ENCODE peak calls at places on chromosomes 16 and 17, in five cellular contexts. One of them, this sample, is unnamed.

GRCh38 chr16:66699898-66700297 is 3.4 kb upstream of the CMTM4 start:
- DNase-seq in suprapubic skin: no peak
- DNase-seq in HCT116: no peak
- DNase-seq in ascending aorta: no peak
- DNase-seq in uterus: no peak
- DNase-seq in this sample: no peak

GRCh38 chr17:81523139-81524062 is 4.8 kb upstream of the FSCN2 start:
- DNase-seq in suprapubic skin: no peak
- DNase-seq in HCT116: no peak
- DNase-seq in ascending aorta: no peak
- DNase-seq in uterus: no peak
- DNase-seq in this sample: no peak

GRCh38 chr17:67414130-67414529 is 37.0 kb downstream of the PITPNC1 start:
- DNase-seq in suprapubic skin: no peak
- DNase-seq in HCT116: no peak
- DNase-seq in ascending aorta: no peak
- DNase-seq in uterus: no peak
- DNase-seq in this sample: no peak

GRCh38 chr16:20396846-20397467 is 7.6 kb downstream of the PDILT start:
- DNase-seq in suprapubic skin: no peak
- DNase-seq in HCT116: no peak
- DNase-seq in ascending aorta: no peak
- DNase-seq in uterus: no peak
- DNase-seq in this sample: no peak

GRCh38 chr16:51164167-51164566 is 13.1 kb upstream of the SALL1 start:
- DNase-seq in suprapubic skin: no peak
- DNase-seq in HCT116: no peak
- DNase-seq in ascending aorta: no peak
- DNase-seq in uterus: no peak
- DNase-seq in this sample: no peak

GRCh38 chr16:72590179-72590937 is 418.4 kb upstream of the PMFBP1 start:
- DNase-seq in suprapubic skin: no peak
- DNase-seq in HCT116: no peak
- DNase-seq in ascending aorta: no peak
- DNase-seq in uterus: no peak
- DNase-seq in this sample: no peak

GRCh38 chr17:968812-969766 is 10.5 kb downstream of the NXN start:
- DNase-seq in suprapubic skin: no peak
- DNase-seq in HCT116: peak; percentile 62
- DNase-seq in ascending aorta: no peak
- DNase-seq in uterus: no peak
- DNase-seq in this sample: no peak

GRCh38 chr17:60390881-60391418 is 983 bp downstream of the USP32 start:
- DNase-seq in suprapubic skin: no peak
- DNase-seq in HCT116: no peak
- DNase-seq in ascending aorta: no peak
- DNase-seq in uterus: no peak
- DNase-seq in this sample: no peak

GRCh38 chr17:64767269-64767997 is 105.3 kb upstream of the SMURF2 start:
- DNase-seq in suprapubic skin: peak; percentile 53
- DNase-seq in HCT116: no peak
- DNase-seq in ascending aorta: no peak
- DNase-seq in uterus: no peak
- DNase-seq in this sample: no peak

GRCh38 chr17:7060165-7060890 is 16.4 kb upstream of the SLC16A11 start:
- DNase-seq in suprapubic skin: no peak
- DNase-seq in HCT116: peak; percentile 96
- DNase-seq in ascending aorta: no peak
- DNase-seq in uterus: no peak
- DNase-seq in this sample: no peak

GRCh38 chr17:37551788-37552187 is 57.4 kb downstream of the SYNRG start:
- DNase-seq in suprapubic skin: no peak
- DNase-seq in HCT116: no peak
- DNase-seq in ascending aorta: no peak
- DNase-seq in uterus: no peak
- DNase-seq in this sample: no peak

GRCh38 chr16:87945351-87946042 is 5.7 kb upstream of the BANP start:
- DNase-seq in suprapubic skin: no peak
- DNase-seq in HCT116: peak; percentile 90
- DNase-seq in ascending aorta: no peak
- DNase-seq in uterus: peak; percentile 60
- DNase-seq in this sample: no peak

GRCh38 chr17:9343513-9343912 is 232.1 kb downstream of the STX8 start:
- DNase-seq in suprapubic skin: no peak
- DNase-seq in HCT116: no peak
- DNase-seq in ascending aorta: no peak
- DNase-seq in uterus: peak; percentile 37
- DNase-seq in this sample: no peak

GRCh38 chr16:82824408-82824807 is 197.6 kb downstream of the CDH13 start:
- DNase-seq in suprapubic skin: no peak
- DNase-seq in HCT116: no peak
- DNase-seq in ascending aorta: no peak
- DNase-seq in uterus: no peak
- DNase-seq in this sample: no peak

GRCh38 chr17:73710095-73710592 is 65.9 kb upstream of the SDK2 start:
- DNase-seq in suprapubic skin: no peak
- DNase-seq in HCT116: peak; percentile 67
- DNase-seq in ascending aorta: no peak
- DNase-seq in uterus: no peak
- DNase-seq in this sample: peak; percentile 56

GRCh38 chr16:81817789-81818304 is 38.8 kb downstream of the PLCG2 start:
- DNase-seq in suprapubic skin: no peak
- DNase-seq in HCT116: no peak
- DNase-seq in ascending aorta: no peak
- DNase-seq in uterus: no peak
- DNase-seq in this sample: peak; percentile 72

GRCh38 chr16:73019456-73020362 is 28.2 kb downstream of the ZFHX3 start:
- DNase-seq in suprapubic skin: no peak
- DNase-seq in HCT116: peak; percentile 45
- DNase-seq in ascending aorta: no peak
- DNase-seq in uterus: no peak
- DNase-seq in this sample: no peak

GRCh38 chr17:49575524-49576120 is at the start of gene NXPH3:
- DNase-seq in suprapubic skin: no peak
- DNase-seq in HCT116: no peak
- DNase-seq in ascending aorta: no peak
- DNase-seq in uterus: peak; percentile 76
- DNase-seq in this sample: peak; percentile 67

GRCh38 chr16:68496689-68497088 is 42.4 kb upstream of the ZFP90 start:
- DNase-seq in suprapubic skin: no peak
- DNase-seq in HCT116: no peak
- DNase-seq in ascending aorta: no peak
- DNase-seq in uterus: no peak
- DNase-seq in this sample: no peak

GRCh38 chr16:22370038-22370541 is 4.3 kb downstream of the CDR2 start:
- DNase-seq in suprapubic skin: no peak
- DNase-seq in HCT116: no peak
- DNase-seq in ascending aorta: no peak
- DNase-seq in uterus: no peak
- DNase-seq in this sample: no peak

GRCh38 chr16:67411339-67411738 is 4.9 kb downstream of the ZDHHC1 start:
- DNase-seq in suprapubic skin: no peak
- DNase-seq in HCT116: no peak
- DNase-seq in ascending aorta: no peak
- DNase-seq in uterus: no peak
- DNase-seq in this sample: no peak

GRCh38 chr16:57760357-57761160 is 25.0 kb downstream of the KATNB1 start:
- DNase-seq in suprapubic skin: no peak
- DNase-seq in HCT116: no peak
- DNase-seq in ascending aorta: no peak
- DNase-seq in uterus: no peak
- DNase-seq in this sample: peak; percentile 77

GRCh38 chr17:31511176-31511540 is 119.7 kb downstream of the RAB11FIP4 start:
- DNase-seq in suprapubic skin: no peak
- DNase-seq in HCT116: no peak
- DNase-seq in ascending aorta: no peak
- DNase-seq in uterus: no peak
- DNase-seq in this sample: no peak

GRCh38 chr16:2212362-2213324 is 2.0 kb upstream of the BRICD5 start:
- DNase-seq in suprapubic skin: no peak
- DNase-seq in HCT116: no peak
- DNase-seq in ascending aorta: no peak
- DNase-seq in uterus: no peak
- DNase-seq in this sample: peak; percentile 77

GRCh38 chr16:70608516-70608915 is 37.8 kb upstream of the IL34 start:
- DNase-seq in suprapubic skin: no peak
- DNase-seq in HCT116: no peak
- DNase-seq in ascending aorta: no peak
- DNase-seq in uterus: no peak
- DNase-seq in this sample: peak; percentile 30

GRCh38 chr17:4908301-4908700 is 5.4 kb upstream of the CHRNE start:
- DNase-seq in suprapubic skin: no peak
- DNase-seq in HCT116: no peak
- DNase-seq in ascending aorta: no peak
- DNase-seq in uterus: no peak
- DNase-seq in this sample: no peak

GRCh38 chr16:12459401-12459791 is 344.3 kb downstream of the CPPED1 start:
- DNase-seq in suprapubic skin: no peak
- DNase-seq in HCT116: no peak
- DNase-seq in ascending aorta: peak; percentile 35
- DNase-seq in uterus: no peak
- DNase-seq in this sample: peak; percentile 73

GRCh38 chr16:28621756-28622155 is 11.9 kb upstream of the SULT1A1 start:
- DNase-seq in suprapubic skin: no peak
- DNase-seq in HCT116: no peak
- DNase-seq in ascending aorta: no peak
- DNase-seq in uterus: no peak
- DNase-seq in this sample: no peak

GRCh38 chr17:78342438-78343098 is 17.3 kb downstream of the SOCS3 start:
- DNase-seq in suprapubic skin: peak; percentile 86
- DNase-seq in HCT116: peak; percentile 65
- DNase-seq in ascending aorta: peak; percentile 55
- DNase-seq in uterus: peak; percentile 85
- DNase-seq in this sample: no peak

DNA sequence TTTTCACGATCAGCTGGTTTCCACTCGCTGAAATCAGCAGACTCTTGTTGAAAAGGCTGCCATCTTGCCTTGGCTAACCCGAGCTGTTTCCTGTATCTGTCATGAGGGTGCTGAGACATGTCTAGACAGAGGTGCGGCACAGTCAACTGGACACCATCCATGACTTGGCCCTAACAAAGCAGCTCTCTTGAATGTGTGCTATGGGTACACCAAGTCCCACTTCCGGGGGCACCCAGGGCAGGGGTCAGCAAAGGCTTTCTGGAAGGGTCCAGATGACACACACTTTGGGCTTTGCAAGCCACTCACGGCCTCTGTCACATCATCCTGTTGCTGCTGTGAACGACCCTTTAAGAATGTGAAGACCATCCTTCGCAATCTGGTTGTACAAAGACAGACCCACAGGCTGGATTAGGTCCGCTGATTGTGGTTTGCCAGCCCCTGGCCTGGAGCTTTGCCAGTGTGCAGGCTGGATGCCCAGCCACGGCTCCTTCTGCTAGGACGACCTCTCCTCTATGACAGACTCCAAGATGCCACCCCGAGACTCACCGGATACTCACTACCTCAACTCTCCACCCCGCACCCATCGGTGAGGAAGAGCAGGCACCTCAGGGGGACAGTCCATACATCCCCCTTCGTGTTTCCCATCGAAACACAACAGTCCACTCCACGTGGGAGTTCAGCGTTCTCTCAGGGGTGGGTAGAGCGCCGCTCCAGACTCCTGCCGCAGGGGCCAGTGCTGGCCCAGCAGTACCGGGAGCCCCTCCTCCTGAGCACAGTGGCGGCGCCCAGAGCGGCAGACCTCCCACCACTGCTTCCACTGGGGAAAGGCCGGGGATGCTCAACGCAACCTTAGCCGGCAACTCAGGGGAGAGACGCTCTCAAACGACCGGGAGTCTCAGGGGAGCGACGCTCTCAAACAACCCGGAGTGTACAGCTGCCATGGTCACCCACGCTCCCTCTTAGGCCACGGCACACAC is 123.5 kb downstream of the ANKRD11 start:
- DNase-seq in suprapubic skin: no peak
- DNase-seq in HCT116: no peak
- DNase-seq in ascending aorta: no peak
- DNase-seq in uterus: no peak
- DNase-seq in this sample: no peak
- H3K4me1 ChIP-seq in suprapubic skin: peaks cover 63% of the 10 kb centered on the region
- H3K4me1 ChIP-seq in HCT116: peaks cover 38% of the 10 kb centered on the region
- H3K4me1 ChIP-seq in ascending aorta: peaks cover 26% of the 10 kb centered on the region
- H3K4me1 ChIP-seq in uterus: peaks cover 19% of the 10 kb centered on the region
- H3K4me1 ChIP-seq in this sample: peaks cover 51% of the 10 kb centered on the region

GRCh38 chr16:46826618-46827017 is 4.4 kb downstream of the C16orf87 start:
- DNase-seq in suprapubic skin: no peak
- DNase-seq in HCT116: no peak
- DNase-seq in ascending aorta: no peak
- DNase-seq in uterus: no peak
- DNase-seq in this sample: no peak
- H3K4me3 ChIP-seq in suprapubic skin: no peak overlapping the region
- H3K4me3 ChIP-seq in HCT116: no peak overlapping the region
- H3K4me3 ChIP-seq in ascending aorta: no peak overlapping the region
- H3K4me3 ChIP-seq in uterus: no peak overlapping the region
- H3K4me3 ChIP-seq in this sample: no peak overlapping the region

GRCh38 chr16:89945654-89946053 is 2.9 kb upstream of the DEF8 start:
- DNase-seq in suprapubic skin: no peak
- DNase-seq in HCT116: no peak
- DNase-seq in ascending aorta: no peak
- DNase-seq in uterus: no peak
- DNase-seq in this sample: peak; percentile 72
- TF ChIP-seq CTCF in suprapubic skin: no peak
- TF ChIP-seq CTCF in HCT116: no peak
- TF ChIP-seq CTCF in ascending aorta: no peak
- TF ChIP-seq CTCF in uterus: no peak
- TF ChIP-seq CTCF in this sample: no peak

GRCh38 chr16:30953511-30954124 is 3.9 kb upstream of the SETD1A start:
- DNase-seq in suprapubic skin: no peak
- DNase-seq in HCT116: peak; percentile 71
- DNase-seq in ascending aorta: no peak
- DNase-seq in uterus: peak; percentile 54
- DNase-seq in this sample: peak; percentile 52

GRCh38 chr16:30957456-30958163 is at the start of gene SETD1A:
- DNase-seq in suprapubic skin: peak; percentile 100
- DNase-seq in HCT116: peak; percentile 90
- DNase-seq in ascending aorta: peak; percentile 81
- DNase-seq in uterus: peak; percentile 94
- DNase-seq in this sample: peak; percentile 96

GRCh38 chr16:30956601-30957455 is 726 bp upstream of the SETD1A start:
- DNase-seq in suprapubic skin: peak; percentile 93
- DNase-seq in HCT116: peak; percentile 72
- DNase-seq in ascending aorta: no peak
- DNase-seq in uterus: peak; percentile 88
- DNase-seq in this sample: peak; percentile 97

GRCh38 chr16:30953111-30953510 is 4.2 kb downstream of the ORAI3 start:
- DNase-seq in suprapubic skin: no peak
- DNase-seq in HCT116: no peak
- DNase-seq in ascending aorta: no peak
- DNase-seq in uterus: no peak
- DNase-seq in this sample: no peak

DNA sequence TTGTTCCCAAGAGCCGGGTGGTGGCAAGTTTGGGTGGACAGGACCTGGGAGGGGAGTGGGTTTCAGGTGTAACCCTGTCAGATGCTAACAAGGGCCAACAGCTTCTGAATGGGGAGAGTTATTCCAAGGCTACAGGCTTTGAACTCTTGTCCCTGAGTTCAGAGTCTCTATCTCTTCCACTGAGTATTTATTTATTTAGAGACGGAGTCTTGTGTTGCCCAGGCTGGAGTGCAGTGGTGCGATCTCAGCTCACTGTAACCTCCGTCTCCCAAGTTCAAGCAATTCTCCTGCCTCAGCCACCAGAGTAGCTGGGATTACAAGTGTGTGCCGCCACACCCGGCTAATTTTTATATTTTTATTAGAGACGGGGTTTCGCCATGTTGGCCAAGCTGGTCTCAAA is 2.6 kb upstream of the SETD1A start:
- DNase-seq in suprapubic skin: no peak
- DNase-seq in HCT116: no peak
- DNase-seq in ascending aorta: no peak
- DNase-seq in uterus: no peak
- DNase-seq in this sample: no peak
- H3K4me1 ChIP-seq in suprapubic skin: peaks cover 51% of the 10 kb centered on the region
- H3K4me1 ChIP-seq in HCT116: peaks cover 32% of the 10 kb centered on the region
- H3K4me1 ChIP-seq in ascending aorta: peaks cover 45% of the 10 kb centered on the region
- H3K4me1 ChIP-seq in uterus: peaks cover 26% of the 10 kb centered on the region
- H3K4me1 ChIP-seq in this sample: peaks cover 41% of the 10 kb centered on the region

This sample was measured in upper lobe of left lung.